ENCODE peak calls at places on chromosomes 7 and 10, in nine cellular contexts. B, N, K, L, V, X, R, T and E are unnamed samples.

GRCh38 chr10:71852335-71852937 is 1.4 kb upstream of the PSAP start:
- DNase-seq in B (peak), N (no peak), K (no peak), L (no peak), V (no peak), X (peak), R (peak), T (peak), E (no peak)

GRCh38 chr10:80144302-80145131 is 12.0 kb downstream of the PLAC9 start:
- DNase-seq in B (no peak), N (no peak), K (peak), L (no peak), V (no peak), X (peak), R (no peak), T (peak), E (peak)

GRCh38 chr7:1725766-1726630 is 55.9 kb downstream of the ELFN1 start:
- DNase-seq in B (no peak), N (no peak), K (no peak), L (no peak), V (no peak), X (no peak), R (peak), T (no peak), E (no peak)

GRCh38 chr7:151462306-151462779 is 22.4 kb upstream of the CRYGN start:
- DNase-seq in B (no peak), N (no peak), K (no peak), L (no peak), V (no peak), X (no peak), R (no peak), T (no peak), E (no peak)

GRCh38 chr10:93481931-93482834 is at the start of gene MYOF:
- DNase-seq in B (peak), N (peak), K (peak), L (peak), V (peak), X (peak), R (peak), T (peak), E (peak)

GRCh38 chr7:100130608-100131453 is 4.1 kb downstream of the MBLAC1 start:
- DNase-seq in B (peak), N (no peak), K (peak), L (peak), V (peak), X (peak), R (peak), T (peak), E (peak)

GRCh38 chr10:84208023-84208422 is 13.7 kb downstream of the CDHR1 start:
- DNase-seq in B (no peak), N (no peak), K (no peak), L (no peak), V (no peak), X (no peak), R (no peak), T (no peak), E (no peak)

GRCh38 chr10:88890681-88891371 is 10.8 kb downstream of the STAMBPL1 start:
- DNase-seq in B (no peak), N (no peak), K (no peak), L (no peak), V (no peak), X (no peak), R (no peak), T (no peak), E (no peak)

GRCh38 chr7:149780636-149781419 is 7.4 kb upstream of the ZNF467 start:
- DNase-seq in B (no peak), N (no peak), K (no peak), L (no peak), V (no peak), X (no peak), R (no peak), T (no peak), E (no peak)

GRCh38 chr10:55979203-55979602 is 381.9 kb downstream of the ZWINT start:
- DNase-seq in B (no peak), N (no peak), K (no peak), L (no peak), V (no peak), X (no peak), R (no peak), T (no peak), E (no peak)
- TF ChIP-seq CTCF in B (no peak), N (no peak), K (no peak), L (no peak), V (no peak), X (no peak), R (no peak), T (no peak), E (no peak)

GRCh38 chr10:31833753-31834152 is 94.9 kb downstream of the ARHGAP12 start:
- DNase-seq in B (no peak), N (no peak), K (no peak), L (no peak), V (no peak), X (no peak), R (no peak), T (no peak), E (no peak)

GRCh38 chr10:31838709-31839108 is 89.9 kb downstream of the ARHGAP12 start:
- DNase-seq in B (no peak), N (no peak), K (no peak), L (no peak), V (no peak), X (no peak), R (no peak), T (no peak), E (no peak)

GRCh38 chr10:31838065-31838464 is 90.6 kb downstream of the ARHGAP12 start:
- DNase-seq in B (no peak), N (no peak), K (no peak), L (no peak), V (no peak), X (no peak), R (no peak), T (no peak), E (no peak)

GRCh38 chr10:31832261-31832660 is 96.4 kb downstream of the ARHGAP12 start:
- DNase-seq in B (no peak), N (no peak), K (no peak), L (no peak), V (no peak), X (no peak), R (no peak), T (no peak), E (no peak)

GRCh38 chr10:31836569-31837406 is 91.8 kb downstream of the ARHGAP12 start:
- DNase-seq in B (no peak), N (no peak), K (peak), L (peak), V (no peak), X (no peak), R (no peak), T (no peak), E (peak)
- TF ChIP-seq CTCF in B (peak), N (peak), K (peak), L (peak), V (no peak), X (peak), R (peak), T (peak), E (peak)

DNA sequence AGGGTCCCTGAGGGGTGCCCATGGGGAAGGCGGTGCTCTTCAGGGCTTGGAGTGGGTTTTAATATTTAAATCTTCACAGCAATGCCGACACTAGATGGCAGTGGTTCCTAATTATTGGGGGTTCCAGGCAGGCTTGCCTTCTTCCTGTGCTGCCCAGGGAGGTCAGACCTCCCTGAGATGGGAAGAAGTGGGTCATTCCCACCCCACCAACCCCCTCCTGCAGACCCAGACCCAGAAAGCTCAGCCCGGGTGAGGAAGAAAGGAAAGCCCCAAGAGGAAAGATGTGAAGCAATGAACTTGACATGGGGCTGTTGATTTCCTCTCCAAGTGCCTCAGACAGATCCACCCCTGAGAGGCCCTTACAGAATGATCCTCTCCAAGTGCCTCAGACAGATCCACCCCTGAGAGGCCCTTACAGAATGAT is 85.1 kb upstream of the LANCL2 start:
- DNase-seq in B (no peak), N (no peak), K (peak), L (peak), V (peak), X (peak), R (peak), T (peak), E (peak)
- TF ChIP-seq CTCF in B (peak), N (peak), K (peak), L (peak), V (peak), X (peak), R (peak), T (peak), E (peak)

DNA sequence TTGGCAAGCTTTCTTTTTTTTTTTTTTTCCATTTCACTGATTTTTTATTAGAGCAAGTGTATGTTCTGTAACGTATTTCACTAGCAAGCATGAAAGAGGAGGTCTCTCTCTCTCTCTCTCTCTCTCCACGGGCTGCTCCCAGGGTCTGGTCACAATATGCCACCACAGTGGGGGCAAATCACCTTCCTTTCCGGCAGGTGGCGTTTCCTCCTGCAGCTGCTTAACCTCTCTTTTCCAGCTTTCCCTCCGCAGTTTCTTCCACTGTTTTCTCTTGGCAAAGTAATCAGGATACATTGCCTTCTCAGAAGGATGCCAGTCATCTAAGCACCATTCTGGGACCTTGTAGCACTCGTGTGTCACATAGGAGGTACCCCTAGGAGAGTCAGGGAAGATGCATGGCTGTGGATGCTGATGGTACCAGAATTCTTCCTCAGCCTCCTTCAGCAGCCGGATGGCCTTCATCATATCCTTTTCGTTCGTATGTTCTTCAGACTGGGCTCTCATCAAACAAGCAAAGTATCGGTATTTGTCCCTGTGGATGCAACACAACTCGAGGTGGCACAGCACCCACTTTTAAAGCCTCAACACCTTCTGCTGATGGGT is 197.3 kb upstream of the PODXL start:
- DNase-seq in B (no peak), N (no peak), K (no peak), L (peak), V (no peak), X (no peak), R (no peak), T (no peak), E (no peak)
- TF ChIP-seq CTCF in B (no peak), N (peak), K (no peak), L (peak), V (no peak), X (peak), R (peak), T (no peak), E (peak)

DNA sequence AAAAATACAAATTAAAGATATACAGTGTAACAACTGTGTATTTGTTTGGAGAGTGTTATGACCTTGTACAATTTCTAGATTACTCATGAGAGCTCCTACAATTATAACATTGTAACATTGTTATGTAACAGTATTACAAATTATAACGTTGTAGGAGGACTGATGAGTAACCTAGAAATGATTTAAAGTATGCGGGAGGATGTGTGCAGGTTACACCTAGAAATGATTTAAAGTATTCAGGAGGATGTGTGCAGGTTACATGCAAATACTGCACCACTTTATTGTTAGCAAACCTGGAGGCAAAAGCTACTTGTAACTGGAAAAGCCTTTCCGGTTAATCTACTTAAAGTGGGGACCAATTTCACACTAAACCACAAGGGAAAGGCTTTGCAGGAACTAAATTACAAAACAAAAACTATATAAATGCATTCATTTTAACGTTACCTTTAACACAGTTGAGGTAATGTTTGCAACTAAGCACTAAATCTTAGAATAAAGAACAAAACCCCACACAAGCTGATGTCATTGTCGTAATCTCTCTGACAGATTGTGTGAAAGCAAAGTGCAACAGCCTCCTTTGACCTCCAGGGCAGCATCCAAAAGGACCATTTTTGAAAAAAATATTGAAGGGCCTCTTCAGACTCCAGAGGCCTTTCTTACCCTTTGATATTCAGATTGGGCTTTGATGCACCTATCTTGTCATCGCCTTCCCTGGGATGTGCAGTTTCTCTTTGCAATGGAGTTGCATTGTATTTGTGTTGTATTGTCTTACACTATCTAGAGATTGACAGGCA is 522.1 kb upstream of the FOXK1 start:
- DNase-seq in B (no peak), N (no peak), K (no peak), L (no peak), V (no peak), X (no peak), R (no peak), T (no peak), E (no peak)
- TF ChIP-seq CTCF in B (no peak), N (no peak), K (no peak), L (no peak), V (no peak), X (no peak), R (no peak), T (no peak), E (no peak)

GRCh38 chr7:135361788-135362187 is 128.2 kb downstream of the STRA8 start:
- DNase-seq in B (no peak), N (no peak), K (no peak), L (no peak), V (no peak), X (no peak), R (no peak), T (no peak), E (no peak)
- TF ChIP-seq CTCF in B (no peak), N (no peak), K (no peak), L (no peak), V (no peak), X (no peak), R (peak), T (no peak), E (no peak)

GRCh38 chr7:157855452-157856213 is 518.8 kb downstream of the DNAJB6 start:
- DNase-seq in B (no peak), N (no peak), K (no peak), L (no peak), V (no peak), X (no peak), R (peak), T (no peak), E (no peak)
- TF ChIP-seq CTCF in B (no peak), N (no peak), K (no peak), L (no peak), V (no peak), X (no peak), R (no peak), T (no peak), E (no peak)

GRCh38 chr7:148286150-148286549 is 304.4 kb upstream of the C7orf33 start:
- DNase-seq in B (no peak), N (no peak), K (no peak), L (peak), V (no peak), X (no peak), R (no peak), T (no peak), E (no peak)
- TF ChIP-seq CTCF in B (peak), N (peak), K (no peak), L (peak), V (no peak), X (no peak), R (peak), T (peak), E (no peak)